ENCODE peak calls at places on chromosomes 4 and X, in seven cellular contexts. O, N, E, Y, F, C and Q are unnamed samples.

GRCh38 chrX:68703369-68703768 is 55.9 kb downstream of the STARD8 start:
- DNase-seq in E (no peak), F (no peak), O (no peak), C (no peak), N (no peak), Y (no peak), Q (no peak)

GRCh38 chrX:130896816-130897508 is 6.0 kb downstream of the ENOX2 start:
- DNase-seq in Y (peak), C (peak), O (no peak), N (no peak), F (no peak), E (no peak), Q (no peak)

GRCh38 chr4:87677731-87678130 is 27.7 kb downstream of the DMP1 start:
- DNase-seq in N (no peak), O (no peak), E (peak), F (no peak), Y (no peak), C (no peak), Q (no peak)

GRCh38 chrX:24498975-24499374 is 33.9 kb downstream of the PDK3 start:
- DNase-seq in Y (peak), C (no peak), N (no peak), E (no peak), O (no peak), F (no peak), Q (no peak)

GRCh38 chr4:180532691-180533090 is 1710.5 kb upstream of the TENM3 start:
- DNase-seq in E (no peak), O (no peak), Y (no peak), C (no peak), N (no peak), F (no peak), Q (no peak)

GRCh38 chrX:55135171-55135570 is 46.4 kb downstream of the PAGE2 start:
- DNase-seq in F (no peak), N (no peak), C (no peak), O (peak), E (peak), Y (peak), Q (no peak)

GRCh38 chr4:126395661-126396060 is 1080.9 kb downstream of the FAT4 start:
- DNase-seq in E (no peak), O (no peak), N (no peak), F (no peak), Y (peak), C (peak), Q (no peak)

GRCh38 chrX:37348237-37349130 is 680 bp upstream of the PRRG1 start:
- DNase-seq in E (no peak), C (peak), N (no peak), F (no peak), O (no peak), Y (peak), Q (no peak)

GRCh38 chrX:68901512-68901911 is 72.7 kb downstream of the EFNB1 start:
- DNase-seq in O (no peak), E (no peak), N (no peak), F (no peak), Y (no peak), C (no peak), Q (no peak)

GRCh38 chrX:45711231-45711630 is 510.6 kb upstream of the DIPK2B start:
- DNase-seq in Y (peak), E (no peak), C (peak), O (no peak), F (no peak), N (no peak), Q (no peak)

GRCh38 chr4:53307210-53307609 is 58.7 kb downstream of the SCFD2 start:
- DNase-seq in Y (no peak), E (no peak), F (no peak), N (no peak), C (no peak), O (no peak), Q (no peak)
- TF ChIP-seq CTCF in Y (no peak), E (no peak), F (no peak), N (no peak), C (no peak), O (no peak), Q (no peak)

GRCh38 chrX:12379666-12380065 is 241.4 kb downstream of the FRMPD4 start:
- DNase-seq in C (no peak), F (no peak), O (no peak), E (no peak), Y (peak), N (no peak), Q (no peak)

GRCh38 chrX:12378706-12379105 is 240.4 kb downstream of the FRMPD4 start:
- DNase-seq in E (no peak), N (no peak), F (no peak), Y (peak), C (no peak), O (no peak), Q (no peak)

GRCh38 chrX:12378263-12378662 is 240.0 kb downstream of the FRMPD4 start:
- DNase-seq in N (no peak), Y (no peak), C (no peak), O (no peak), E (no peak), F (no peak), Q (no peak)

DNA sequence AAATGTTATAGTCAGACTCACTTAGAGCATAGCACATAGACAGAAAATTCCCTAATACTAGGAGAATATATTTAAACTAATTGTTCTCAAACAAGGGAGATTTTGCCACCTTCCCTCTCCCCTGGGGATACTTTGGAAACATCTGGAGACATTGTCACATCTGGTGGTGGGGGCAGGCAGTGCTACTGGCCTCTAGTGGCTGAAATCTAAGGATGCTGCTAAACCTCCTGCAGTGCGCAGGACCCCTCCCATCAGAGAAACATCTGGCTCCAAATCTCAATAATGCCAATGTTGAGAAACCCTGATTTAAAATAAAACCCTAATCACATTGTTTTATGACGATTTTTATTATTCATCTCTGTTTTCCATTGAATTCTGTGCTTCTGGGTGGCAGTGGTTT is 244.9 kb downstream of the FRMPD4 start:
- DNase-seq in F (no peak), N (no peak), O (no peak), Y (no peak), C (no peak), E (no peak), Q (no peak)
- TF ChIP-seq CTCF in F (peak), N (no peak), O (peak), Y (peak), C (peak), E (no peak), Q (no peak)

GRCh38 chr4:93337196-93337595 is 491.4 kb upstream of the ATOH1 start:
- DNase-seq in N (no peak), O (no peak), C (no peak), E (no peak), Y (no peak), F (no peak), Q (no peak)
- TF ChIP-seq CTCF in N (no peak), O (no peak), C (no peak), E (no peak), Y (no peak), F (peak), Q (no peak)

DNA sequence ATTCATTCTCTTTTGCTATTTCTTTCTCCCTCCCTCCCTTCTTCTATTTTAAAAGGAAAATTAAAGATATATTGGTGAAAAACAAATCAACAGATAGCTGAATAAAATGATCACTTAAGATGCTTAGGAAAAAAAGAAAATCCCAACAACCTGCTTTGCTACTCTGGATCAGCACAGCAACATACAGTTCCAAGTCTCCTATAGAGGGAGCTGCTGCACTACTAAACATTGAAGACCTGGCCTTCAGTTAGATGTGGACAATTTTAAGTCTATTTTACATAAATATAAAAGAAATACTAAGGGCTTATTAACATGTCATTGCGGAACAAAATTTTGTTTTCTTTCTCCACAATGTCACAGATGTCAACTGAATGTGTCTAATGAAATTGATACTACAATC is 226.4 kb downstream of the MAGEB5 start:
- DNase-seq in C (no peak), Y (peak), O (peak), N (no peak), E (no peak), F (no peak), Q (no peak)
- TF ChIP-seq CTCF in C (peak), Y (peak), O (peak), N (peak), E (no peak), F (peak), Q (no peak)

DNA sequence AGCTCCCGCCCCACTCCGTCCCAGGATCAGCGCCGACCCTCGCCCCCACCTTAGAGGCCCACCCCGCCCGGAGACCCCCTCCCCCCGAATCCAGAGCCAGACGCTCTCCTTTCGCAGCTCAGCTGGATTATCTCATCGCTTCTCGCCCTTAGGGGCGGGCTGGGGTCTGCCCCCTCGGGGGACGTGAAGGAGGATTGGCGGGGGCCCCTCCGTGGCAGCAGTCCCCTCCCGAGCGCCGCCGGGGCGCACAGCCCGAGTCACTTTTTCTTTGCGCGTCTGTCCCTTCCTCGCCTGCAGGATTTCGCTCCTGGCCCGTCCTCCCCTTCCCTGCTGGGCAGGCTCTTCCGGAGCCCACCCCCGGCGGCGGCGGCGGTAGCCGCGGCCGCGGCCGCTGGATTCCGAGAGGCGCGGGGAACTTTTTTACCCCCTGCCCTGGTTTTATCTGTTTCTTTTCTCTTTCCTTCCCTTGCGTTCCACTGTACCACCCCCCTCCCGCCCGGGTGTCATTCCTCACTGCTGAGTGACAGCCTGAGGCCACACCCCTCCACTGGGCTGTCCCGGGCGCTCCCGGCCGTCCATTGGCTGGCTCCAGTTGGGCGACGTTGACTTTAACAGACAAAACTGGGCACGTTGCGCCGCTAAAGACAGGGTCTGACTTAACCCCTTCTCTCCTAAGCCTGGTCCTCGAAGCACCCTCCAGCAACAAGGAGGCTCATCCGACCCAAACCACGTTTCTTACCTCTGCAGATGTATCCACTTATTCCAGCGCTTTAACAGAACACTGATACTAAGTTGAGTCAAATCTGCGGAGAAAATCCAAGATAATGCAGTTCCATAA is 467 bp upstream of the NKX3-2 start:
- DNase-seq in C (peak), Y (peak), E (no peak), O (peak), F (peak), N (peak), Q (peak)
- TF ChIP-seq CTCF in C (no peak), Y (no peak), E (no peak), O (no peak), F (no peak), N (no peak), Q (no peak)

GRCh38 chr4:140571620-140572019 is 2.9 kb upstream of the UCP1 start:
- DNase-seq in O (no peak), Y (no peak), N (no peak), C (no peak), E (no peak), F (no peak), Q (no peak)
- TF ChIP-seq CTCF in O (no peak), Y (no peak), N (no peak), C (no peak), E (no peak), F (no peak), Q (no peak)

GRCh38 chr4:122203407-122203806 is 51.3 kb downstream of the BLTP1 start:
- DNase-seq in Y (no peak), F (no peak), E (no peak), C (no peak), N (no peak), O (no peak), Q (no peak)

DNA sequence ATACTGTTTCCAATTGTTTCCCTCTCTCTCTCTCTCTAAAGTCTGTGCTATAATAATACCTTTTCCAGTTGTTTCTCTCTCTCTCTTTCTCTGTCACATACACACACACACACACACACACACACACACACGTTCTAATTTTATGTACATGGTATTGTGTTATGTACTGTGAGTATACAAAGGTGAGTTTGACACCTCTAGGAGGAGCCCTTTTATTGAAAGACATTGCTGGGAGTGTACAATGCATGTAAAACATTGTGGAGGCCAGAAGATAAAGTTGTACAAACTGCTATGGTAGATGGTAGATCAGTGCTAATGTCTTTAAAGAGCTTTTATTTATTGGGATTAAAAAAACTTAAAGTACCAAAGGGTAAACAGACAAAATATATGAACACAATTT is 53.6 kb downstream of the BLTP1 start:
- DNase-seq in O (no peak), N (no peak), Y (no peak), C (no peak), E (no peak), F (no peak), Q (no peak)
- TF ChIP-seq CTCF in O (no peak), N (no peak), Y (no peak), C (no peak), E (no peak), F (no peak), Q (peak)

DNA sequence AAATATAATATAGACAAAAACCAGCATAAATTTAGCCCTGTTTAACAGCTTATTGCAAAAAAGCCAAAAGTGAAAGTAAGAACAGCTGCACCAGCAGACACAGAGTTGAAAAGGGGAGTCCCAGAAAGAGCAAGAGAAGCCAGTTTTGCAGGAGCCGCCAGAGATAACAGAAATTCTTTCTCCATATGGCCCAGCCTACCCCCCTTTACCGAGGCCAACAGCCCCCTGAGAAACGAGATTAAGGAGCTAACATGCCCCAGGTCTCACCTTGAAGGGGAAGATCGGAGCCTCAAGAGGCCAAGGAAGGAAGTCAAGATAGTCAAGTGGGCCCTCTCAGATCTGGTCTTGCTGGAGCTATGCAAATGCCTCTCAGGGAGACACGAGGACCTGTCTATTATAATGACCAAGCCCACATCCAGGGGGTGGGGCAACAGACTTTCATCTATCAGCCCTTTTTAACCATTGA is 4.8 kb downstream of the ACOX3 start:
- DNase-seq in C (no peak), E (no peak), N (no peak), F (no peak), Y (peak), O (no peak), Q (no peak)
- TF ChIP-seq CTCF in C (no peak), E (no peak), N (no peak), F (no peak), Y (no peak), O (no peak), Q (no peak)

DNA sequence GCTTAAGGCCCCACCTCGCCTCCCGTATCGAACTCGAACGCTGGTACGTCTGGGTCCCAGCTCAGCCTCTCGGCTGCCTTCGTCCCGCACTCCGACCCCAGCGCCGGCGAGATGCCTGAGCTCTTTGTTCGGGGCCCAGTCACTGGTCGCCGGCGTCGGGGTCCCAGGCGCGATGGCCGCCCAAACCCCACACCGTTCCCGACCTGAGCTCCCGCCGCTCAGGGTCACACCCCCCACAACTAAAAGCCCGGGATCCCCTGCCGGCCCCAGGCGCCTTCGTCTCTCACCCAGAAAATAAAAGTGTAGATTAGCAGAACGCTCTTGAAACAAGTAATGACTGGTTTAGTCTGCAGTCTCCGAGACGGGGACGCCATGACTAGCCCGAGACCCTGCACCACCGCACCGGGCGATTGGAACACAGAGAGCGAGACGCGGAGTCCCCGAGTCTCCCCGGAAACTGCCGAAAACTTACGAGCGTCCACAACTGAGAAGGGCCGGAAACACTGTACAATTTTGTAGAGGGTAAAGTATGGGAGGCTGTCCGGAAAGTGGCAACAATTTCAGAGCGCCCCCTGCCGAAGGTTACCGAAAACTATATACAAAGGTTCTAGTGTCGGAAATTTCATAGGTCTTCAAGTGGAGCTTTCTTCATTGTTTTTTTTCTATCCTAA is at the start of gene TSPAN6:
- DNase-seq in Y (peak), C (peak), F (peak), E (peak), O (peak), N (peak), Q (no peak)
- TF ChIP-seq CTCF in Y (peak), C (peak), F (peak), E (peak), O (peak), N (peak), Q (peak)